ENCODE peak calls at places on chromosomes 13 and 19, in eight cellular contexts. C is lung, J is psoas muscle, W is astrocyte of the spinal cord, F is AG10803, D is cardiac fibroblast, N is tibial artery, I is BJ. R is an unnamed sample.

GRCh38 chr13:28533049-28533436 is 38.1 kb upstream of the FLT1 start:
- DNase-seq in C (no peak), J (no peak), W (no peak), F (no peak), D (no peak), N (no peak), I (no peak), R (no peak)

GRCh38 chr13:95319551-95320274 is 18.5 kb upstream of the ABCC4 start:
- DNase-seq in C (no peak), J (no peak), W (no peak), F (no peak), D (peak), N (no peak), I (no peak), R (no peak)

GRCh38 chr13:46295531-46296464 is 84.1 kb downstream of the LRRC63 start:
- DNase-seq in C (peak), J (peak), W (peak), F (peak), D (peak), N (peak), I (peak), R (no peak)

GRCh38 chr19:42271045-42271419 is 2.0 kb downstream of the CIC start:
- DNase-seq in C (no peak), J (no peak), W (no peak), F (no peak), D (no peak), N (no peak), I (no peak), R (no peak)

GRCh38 chr13:98297043-98297442 is 120.0 kb upstream of the RNF113B start:
- DNase-seq in C (no peak), J (no peak), W (no peak), F (no peak), D (no peak), N (no peak), I (no peak), R (no peak)

GRCh38 chr13:93144031-93144430 is 82.6 kb upstream of the GPC6 start:
- DNase-seq in C (no peak), J (no peak), W (peak), F (no peak), D (no peak), N (no peak), I (no peak), R (no peak)

GRCh38 chr13:39516140-39516539 is 86.9 kb downstream of the LHFPL6 start:
- DNase-seq in C (no peak), J (no peak), W (no peak), F (peak), D (no peak), N (no peak), I (no peak), R (no peak)

GRCh38 chr13:113669871-113670341 is 2.9 kb downstream of the GRK1 start:
- DNase-seq in C (no peak), J (no peak), W (no peak), F (no peak), D (no peak), N (peak), I (no peak), R (no peak)

DNA sequence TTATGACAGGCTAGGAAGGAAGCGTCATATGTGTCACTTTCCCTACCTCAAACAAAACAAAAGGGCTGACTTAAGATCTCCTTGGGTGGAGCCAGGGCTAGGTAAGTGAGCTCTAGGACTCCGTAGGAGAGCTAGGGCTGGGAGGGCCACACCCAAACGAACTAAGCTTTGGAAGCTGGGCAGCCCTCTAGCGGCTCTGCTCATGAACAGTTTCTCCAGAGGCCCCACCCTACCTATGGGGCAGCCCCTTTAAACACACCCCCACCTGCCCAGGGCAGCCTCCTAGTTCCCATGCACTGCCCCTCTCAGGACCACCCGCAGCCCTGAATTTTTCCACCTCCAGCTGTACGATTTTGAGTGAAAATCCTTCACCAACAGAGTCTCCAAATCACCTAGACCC is 3.5 kb downstream of the PEG3 start:
- DNase-seq in C (no peak), J (no peak), W (no peak), F (no peak), D (no peak), N (no peak), I (no peak), R (no peak)
- TF ChIP-seq CTCF in C (no peak), J (no peak), W (no peak), F (no peak), D (no peak), N (no peak), I (no peak), R (no peak)

DNA sequence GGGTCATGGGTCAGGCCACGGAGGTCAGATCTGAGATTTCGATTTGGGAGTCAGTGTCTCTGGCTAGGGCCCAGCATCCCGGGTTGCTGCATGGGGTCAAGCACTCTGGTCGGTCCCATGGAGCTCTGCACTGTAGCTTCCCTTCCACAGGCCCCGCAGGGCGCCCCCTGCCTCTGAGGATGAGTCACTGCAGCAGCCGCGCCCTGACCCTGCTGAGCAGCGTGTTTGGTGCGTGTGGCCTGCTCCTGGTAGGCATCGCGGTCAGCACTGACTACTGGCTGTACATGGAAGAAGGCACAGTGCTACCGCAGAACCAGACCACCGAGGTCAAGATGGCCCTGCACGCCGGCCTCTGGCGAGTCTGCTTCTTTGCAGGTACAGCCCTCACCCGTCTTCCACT is 3.6 kb downstream of the CACNG7 start:
- DNase-seq in C (no peak), J (no peak), W (no peak), F (no peak), D (no peak), N (no peak), I (no peak), R (no peak)
- TF ChIP-seq CTCF in C (no peak), J (no peak), W (peak), F (no peak), D (peak), N (no peak), I (peak), R (peak)

DNA sequence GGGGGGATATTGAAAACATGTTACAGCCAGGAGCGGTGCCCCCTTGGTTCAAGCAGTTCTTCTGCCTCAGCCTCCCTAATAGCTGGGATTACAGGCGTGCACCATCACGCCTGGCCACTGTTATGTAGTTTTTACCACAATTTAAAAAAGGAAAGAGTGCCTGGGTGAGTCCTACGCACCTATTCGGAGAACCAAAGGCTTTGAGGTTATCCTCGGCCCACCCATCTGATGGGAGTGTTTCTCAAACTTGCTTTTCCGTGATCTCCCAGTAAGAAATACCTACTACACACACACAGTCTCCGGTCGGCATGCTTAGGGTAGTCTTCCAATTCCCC is 4.2 kb upstream of the GP6 start:
- DNase-seq in C (no peak), J (no peak), W (no peak), F (no peak), D (no peak), N (no peak), I (no peak), R (no peak)
- TF ChIP-seq CTCF in C (no peak), J (no peak), W (no peak), F (no peak), D (no peak), N (no peak), I (no peak), R (no peak)

GRCh38 chr19:2044709-2045500 is 6.1 kb downstream of the MKNK2 start:
- DNase-seq in C (no peak), J (no peak), W (no peak), F (no peak), D (no peak), N (no peak), I (no peak), R (no peak)

GRCh38 chr19:2043269-2043641 is 7.8 kb downstream of the MKNK2 start:
- DNase-seq in C (no peak), J (no peak), W (no peak), F (no peak), D (no peak), N (no peak), I (no peak), R (no peak)

GRCh38 chr19:2045501-2046045 is 5.5 kb downstream of the MKNK2 start:
- DNase-seq in C (no peak), J (peak), W (no peak), F (no peak), D (no peak), N (no peak), I (no peak), R (no peak)

GRCh38 chr19:2042485-2043268 is 8.4 kb downstream of the MKNK2 start:
- DNase-seq in C (no peak), J (peak), W (no peak), F (no peak), D (no peak), N (no peak), I (no peak), R (no peak)

DNA sequence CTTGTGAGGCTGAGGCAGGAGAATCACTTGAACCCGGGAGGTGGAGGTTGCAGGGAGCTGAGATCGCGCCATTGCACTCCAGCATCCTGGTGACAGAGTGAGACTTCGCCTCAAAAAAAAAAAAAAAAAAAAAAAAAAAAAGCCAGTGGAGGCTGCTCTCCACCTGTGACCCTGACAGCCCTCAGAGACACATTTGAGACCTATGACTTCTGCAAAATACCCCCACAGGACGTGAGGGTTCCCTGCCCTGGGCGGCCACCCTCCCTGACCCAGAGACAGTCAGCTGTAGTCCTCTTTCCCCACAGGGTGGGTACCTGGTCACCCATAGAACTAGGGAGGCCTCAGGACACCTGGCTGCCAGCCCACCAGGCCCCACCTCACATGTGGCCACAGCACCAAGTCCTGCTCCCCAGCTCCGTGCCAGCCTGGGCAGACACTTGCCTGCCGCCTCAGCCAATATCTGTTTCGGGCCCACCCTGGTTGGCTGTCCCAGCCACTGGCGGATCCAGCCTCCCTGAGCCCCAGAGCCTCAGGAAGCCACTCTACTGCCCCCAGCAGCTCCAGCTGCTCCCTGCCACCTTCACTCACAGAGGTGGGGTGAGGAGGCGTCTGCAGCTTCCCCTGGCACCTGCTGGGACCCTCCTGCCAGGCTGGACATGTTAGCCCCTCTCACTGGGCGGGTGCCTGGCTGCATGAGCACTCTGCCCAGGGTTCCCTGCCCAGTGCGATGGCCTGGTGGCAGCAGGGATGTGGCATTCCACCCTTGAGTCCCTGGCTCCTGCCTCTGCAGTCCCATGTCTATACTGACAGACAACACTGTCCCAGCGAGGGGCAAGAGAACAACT is 7.0 kb downstream of the MKNK2 start:
- DNase-seq in C (no peak), J (peak), W (no peak), F (no peak), D (no peak), N (no peak), I (no peak), R (no peak)
- TF ChIP-seq CTCF in C (no peak), J (no peak), W (no peak), F (no peak), D (no peak), N (no peak), I (no peak), R (no peak)

GRCh38 chr13:109788372-109789195 is 2.2 kb upstream of the IRS2 start:
- DNase-seq in C (no peak), J (no peak), W (no peak), F (no peak), D (no peak), N (no peak), I (no peak), R (no peak)

GRCh38 chr13:109792416-109793090 is 6.2 kb upstream of the IRS2 start:
- DNase-seq in C (no peak), J (no peak), W (no peak), F (no peak), D (no peak), N (no peak), I (no peak), R (no peak)

GRCh38 chr13:109789262-109789661 is 2.9 kb upstream of the IRS2 start:
- DNase-seq in C (no peak), J (no peak), W (no peak), F (no peak), D (no peak), N (no peak), I (no peak), R (no peak)

GRCh38 chr13:109790071-109790470 is 3.7 kb upstream of the IRS2 start:
- DNase-seq in C (no peak), J (no peak), W (no peak), F (peak), D (no peak), N (no peak), I (no peak), R (no peak)

GRCh38 chr13:109790951-109791605 is 4.7 kb upstream of the IRS2 start:
- DNase-seq in C (no peak), J (no peak), W (peak), F (peak), D (peak), N (no peak), I (no peak), R (no peak)
- TF ChIP-seq CTCF in C (peak), J (peak), W (peak), F (peak), D (peak), N (no peak), I (peak), R (peak)

GRCh38 chr13:51803422-51804294 is at the start of gene DHRS12:
- DNase-seq in C (peak), J (peak), W (peak), F (peak), D (peak), N (peak), I (no peak), R (peak)
- TF ChIP-seq CTCF in C (no peak), J (no peak), W (no peak), F (no peak), D (peak), N (no peak), I (peak), R (peak)

GRCh38 chr19:17868669-17869068 is 3.1 kb upstream of the SLC5A5 start:
- DNase-seq in C (no peak), J (no peak), W (no peak), F (no peak), D (no peak), N (no peak), I (no peak), R (no peak)
- TF ChIP-seq CTCF in C (no peak), J (no peak), W (no peak), F (no peak), D (no peak), N (no peak), I (no peak), R (no peak)

GRCh38 chr13:91166714-91167511 is 180.6 kb upstream of the MIR17HG start:
- DNase-seq in C (no peak), J (no peak), W (no peak), F (no peak), D (no peak), N (no peak), I (no peak), R (no peak)

GRCh38 chr13:91157273-91158014 is 190.0 kb upstream of the MIR17HG start:
- DNase-seq in C (no peak), J (no peak), W (no peak), F (no peak), D (no peak), N (no peak), I (no peak), R (no peak)

GRCh38 chr13:91158015-91158390 is 189.5 kb upstream of the MIR17HG start:
- DNase-seq in C (no peak), J (no peak), W (no peak), F (no peak), D (no peak), N (no peak), I (no peak), R (no peak)

GRCh38 chr13:91165758-91166157 is 181.7 kb upstream of the MIR17HG start:
- DNase-seq in C (no peak), J (no peak), W (no peak), F (no peak), D (no peak), N (no peak), I (no peak), R (no peak)

DNA sequence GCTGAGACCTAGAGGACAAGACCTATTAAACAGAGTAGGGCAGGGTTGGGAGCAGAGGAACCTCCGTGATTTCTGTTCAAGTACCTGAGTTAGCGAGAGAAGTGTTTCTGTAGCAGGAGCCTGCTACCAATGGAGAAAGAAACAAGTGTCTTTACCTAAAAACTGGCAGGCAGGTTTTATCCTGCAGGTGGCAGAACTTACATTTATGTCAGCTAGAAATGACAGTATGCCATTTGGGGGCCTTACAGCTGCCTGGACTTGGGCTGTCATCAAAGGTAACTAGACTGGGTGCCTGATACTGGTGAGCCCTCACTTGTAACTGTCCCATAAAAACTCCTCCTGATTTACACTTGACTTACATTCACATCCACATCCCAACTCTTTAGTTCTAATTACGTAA is 185.3 kb upstream of the MIR17HG start:
- DNase-seq in C (no peak), J (no peak), W (no peak), F (no peak), D (no peak), N (no peak), I (no peak), R (no peak)
- TF ChIP-seq CTCF in C (no peak), J (no peak), W (no peak), F (no peak), D (no peak), N (no peak), I (no peak), R (peak)

GRCh38 chr19:29191005-29191404 is 21.9 kb downstream of the UQCRFS1 start:
- DNase-seq in C (no peak), J (no peak), W (no peak), F (no peak), D (no peak), N (no peak), I (no peak), R (no peak)
- TF ChIP-seq CTCF in C (no peak), J (no peak), W (no peak), F (no peak), D (no peak), N (no peak), I (no peak), R (no peak)

GRCh38 chr13:81872581-81872980 is 1531.7 kb upstream of the SPRY2 start:
- DNase-seq in C (no peak), J (no peak), W (peak), F (no peak), D (no peak), N (no peak), I (no peak), R (no peak)
- TF ChIP-seq CTCF in C (no peak), J (no peak), W (peak), F (no peak), D (no peak), N (no peak), I (no peak), R (peak)